ENCODE peak calls at places on chromosomes 5 and 9, in six cellular contexts. One of them, this sample, is unnamed. For H4K20me1, the result is how much of the 10 kb centered on the place peaks cover.

GRCh38 chr9:117714282-117714681 is 10.1 kb downstream of the TLR4 start:
- DNase-seq in HepG2: no peak
- DNase-seq in fibroblast of lung: no peak
- DNase-seq in PC-3: no peak
- DNase-seq in mammary epithelial cell: no peak
- DNase-seq in HCT116: no peak
- DNase-seq in this sample: peak

GRCh38 chr5:179111267-179112207 is 51.4 kb downstream of the ZNF354C start:
- DNase-seq in fibroblast of lung: no peak
- DNase-seq in mammary epithelial cell: no peak
- DNase-seq in HCT116: no peak
- DNase-seq in PC-3: no peak
- DNase-seq in HepG2: no peak
- DNase-seq in this sample: no peak

GRCh38 chr9:68508547-68508946 is 32.1 kb downstream of the TMEM252 start:
- DNase-seq in PC-3: no peak
- DNase-seq in mammary epithelial cell: no peak
- DNase-seq in HCT116: no peak
- DNase-seq in fibroblast of lung: peak
- DNase-seq in HepG2: no peak
- DNase-seq in this sample: no peak

GRCh38 chr5:14922456-14922855 is 50.9 kb upstream of the ANKH start:
- DNase-seq in HepG2: no peak
- DNase-seq in HCT116: no peak
- DNase-seq in PC-3: no peak
- DNase-seq in fibroblast of lung: no peak
- DNase-seq in mammary epithelial cell: no peak
- DNase-seq in this sample: no peak

GRCh38 chr9:107405511-107405910 is 84.1 kb downstream of the KLF4 start:
- DNase-seq in fibroblast of lung: no peak
- DNase-seq in PC-3: no peak
- DNase-seq in HCT116: no peak
- DNase-seq in mammary epithelial cell: no peak
- DNase-seq in HepG2: no peak
- DNase-seq in this sample: no peak

GRCh38 chr5:111223790-111224560 is at the start of gene CAMK4:
- DNase-seq in fibroblast of lung: peak
- DNase-seq in HCT116: peak
- DNase-seq in PC-3: peak
- DNase-seq in mammary epithelial cell: peak
- DNase-seq in HepG2: peak
- DNase-seq in this sample: peak

GRCh38 chr5:74766348-74766886 is 500 bp downstream of the GFM2 start:
- DNase-seq in mammary epithelial cell: peak
- DNase-seq in HepG2: peak
- DNase-seq in fibroblast of lung: peak
- DNase-seq in PC-3: peak
- DNase-seq in HCT116: peak
- DNase-seq in this sample: peak

GRCh38 chr5:110169461-110169860 is 479.7 kb downstream of the MAN2A1 start:
- DNase-seq in HepG2: no peak
- DNase-seq in mammary epithelial cell: no peak
- DNase-seq in HCT116: no peak
- DNase-seq in PC-3: no peak
- DNase-seq in fibroblast of lung: no peak
- DNase-seq in this sample: no peak

GRCh38 chr5:17666726-17667235 is 32.5 kb downstream of the TAF11L14 start:
- DNase-seq in mammary epithelial cell: no peak
- DNase-seq in fibroblast of lung: no peak
- DNase-seq in PC-3: no peak
- DNase-seq in HCT116: no peak
- DNase-seq in HepG2: no peak
- DNase-seq in this sample: no peak

GRCh38 chr5:80213467-80213866 is 42.4 kb downstream of the SERINC5 start:
- DNase-seq in PC-3: no peak
- DNase-seq in HCT116: no peak
- DNase-seq in mammary epithelial cell: no peak
- DNase-seq in HepG2: no peak
- DNase-seq in fibroblast of lung: no peak
- DNase-seq in this sample: no peak

GRCh38 chr9:126435626-126436025 is 109.0 kb downstream of the MVB12B start:
- DNase-seq in HepG2: no peak
- DNase-seq in HCT116: no peak
- DNase-seq in mammary epithelial cell: no peak
- DNase-seq in PC-3: no peak
- DNase-seq in fibroblast of lung: no peak
- DNase-seq in this sample: no peak

GRCh38 chr5:176570044-176570443 is 20.9 kb downstream of the CDHR2 start:
- DNase-seq in mammary epithelial cell: no peak
- DNase-seq in fibroblast of lung: peak
- DNase-seq in PC-3: peak
- DNase-seq in HepG2: no peak
- DNase-seq in HCT116: no peak
- DNase-seq in this sample: no peak

GRCh38 chr5:140362875-140363630 is 3.1 kb downstream of the SLC4A9 start:
- DNase-seq in fibroblast of lung: peak
- DNase-seq in HepG2: peak
- DNase-seq in HCT116: peak
- DNase-seq in PC-3: peak
- DNase-seq in mammary epithelial cell: peak
- DNase-seq in this sample: peak

GRCh38 chr5:152501294-152501693 is 96.2 kb upstream of the NMUR2 start:
- DNase-seq in HCT116: no peak
- DNase-seq in mammary epithelial cell: no peak
- DNase-seq in PC-3: no peak
- DNase-seq in fibroblast of lung: no peak
- DNase-seq in HepG2: no peak
- DNase-seq in this sample: no peak

GRCh38 chr5:103741984-103742383 is 179.4 kb upstream of the NUDT12 start:
- DNase-seq in HCT116: no peak
- DNase-seq in fibroblast of lung: peak
- DNase-seq in PC-3: no peak
- DNase-seq in HepG2: no peak
- DNase-seq in mammary epithelial cell: no peak
- DNase-seq in this sample: no peak

GRCh38 chr9:81671880-81672280 is 17.5 kb downstream of the TLE1 start:
- DNase-seq in HCT116: no peak
- DNase-seq in HepG2: no peak
- DNase-seq in fibroblast of lung: peak
- DNase-seq in mammary epithelial cell: no peak
- DNase-seq in PC-3: no peak
- DNase-seq in this sample: peak

GRCh38 chr9:121021294-121021693 is 28.8 kb downstream of the C5 start:
- DNase-seq in mammary epithelial cell: no peak
- DNase-seq in HCT116: no peak
- DNase-seq in fibroblast of lung: no peak
- DNase-seq in HepG2: no peak
- DNase-seq in PC-3: no peak
- DNase-seq in this sample: no peak

GRCh38 chr9:124202447-124202971 is 55.2 kb upstream of the NEK6 start:
- DNase-seq in mammary epithelial cell: no peak
- DNase-seq in PC-3: no peak
- DNase-seq in HepG2: no peak
- DNase-seq in HCT116: no peak
- DNase-seq in fibroblast of lung: no peak
- DNase-seq in this sample: no peak

GRCh38 chr9:112631313-112631712 is 86.6 kb downstream of the INIP start:
- DNase-seq in mammary epithelial cell: no peak
- DNase-seq in HCT116: no peak
- DNase-seq in PC-3: no peak
- DNase-seq in HepG2: no peak
- DNase-seq in fibroblast of lung: no peak
- DNase-seq in this sample: no peak

GRCh38 chr9:20701058-20701457 is 17.0 kb downstream of the FOCAD start:
- DNase-seq in HepG2: no peak
- DNase-seq in PC-3: no peak
- DNase-seq in fibroblast of lung: no peak
- DNase-seq in HCT116: no peak
- DNase-seq in mammary epithelial cell: no peak
- DNase-seq in this sample: no peak

GRCh38 chr9:126624453-126624872 is 10.7 kb downstream of the LMX1B start:
- DNase-seq in HepG2: no peak
- DNase-seq in HCT116: no peak
- DNase-seq in mammary epithelial cell: no peak
- DNase-seq in PC-3: no peak
- DNase-seq in fibroblast of lung: no peak
- DNase-seq in this sample: no peak

GRCh38 chr5:59562756-59563389 is 330.7 kb downstream of the PDE4D start:
- DNase-seq in PC-3: peak
- DNase-seq in fibroblast of lung: peak
- DNase-seq in mammary epithelial cell: peak
- DNase-seq in HCT116: no peak
- DNase-seq in HepG2: peak
- DNase-seq in this sample: no peak

GRCh38 chr9:127561491-127562270 is 50.4 kb upstream of the STXBP1 start:
- DNase-seq in HCT116: peak
- DNase-seq in PC-3: peak
- DNase-seq in HepG2: no peak
- DNase-seq in fibroblast of lung: peak
- DNase-seq in mammary epithelial cell: peak
- DNase-seq in this sample: peak

GRCh38 chr5:9009931-9010652 is 535.8 kb downstream of the SEMA5A start:
- DNase-seq in HCT116: no peak
- DNase-seq in PC-3: no peak
- DNase-seq in fibroblast of lung: peak
- DNase-seq in HepG2: no peak
- DNase-seq in mammary epithelial cell: peak
- DNase-seq in this sample: no peak

DNA sequence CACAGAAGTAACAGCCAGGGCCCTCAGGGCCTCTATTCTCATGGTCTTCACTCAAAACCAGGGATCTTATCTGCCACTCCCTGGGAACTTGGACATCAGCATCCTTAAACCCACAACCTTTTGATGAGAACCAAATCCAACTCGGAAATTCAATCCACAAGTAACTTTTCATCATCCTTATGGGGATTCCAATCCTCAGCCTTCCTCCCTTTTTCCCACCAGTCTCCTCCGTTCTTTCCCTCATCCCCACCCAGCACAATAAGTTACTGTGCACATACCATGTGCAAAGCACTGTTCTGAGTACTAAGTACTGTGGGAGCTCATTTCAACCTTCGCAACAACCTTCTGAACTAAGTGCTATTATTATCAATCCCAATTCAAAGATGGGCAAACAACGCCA is 17.0 kb downstream of the GOLPH3 start:
- DNase-seq in fibroblast of lung: no peak
- DNase-seq in HepG2: no peak
- DNase-seq in PC-3: no peak
- DNase-seq in HCT116: no peak
- DNase-seq in mammary epithelial cell: no peak
- DNase-seq in this sample: no peak
- H4K20me1 ChIP-seq in fibroblast of lung: under half
- H4K20me1 ChIP-seq in HepG2: half or more
- H4K20me1 ChIP-seq in PC-3: under half
- H4K20me1 ChIP-seq in HCT116: under half
- H4K20me1 ChIP-seq in mammary epithelial cell: under half
- H4K20me1 ChIP-seq in this sample: half or more

DNA sequence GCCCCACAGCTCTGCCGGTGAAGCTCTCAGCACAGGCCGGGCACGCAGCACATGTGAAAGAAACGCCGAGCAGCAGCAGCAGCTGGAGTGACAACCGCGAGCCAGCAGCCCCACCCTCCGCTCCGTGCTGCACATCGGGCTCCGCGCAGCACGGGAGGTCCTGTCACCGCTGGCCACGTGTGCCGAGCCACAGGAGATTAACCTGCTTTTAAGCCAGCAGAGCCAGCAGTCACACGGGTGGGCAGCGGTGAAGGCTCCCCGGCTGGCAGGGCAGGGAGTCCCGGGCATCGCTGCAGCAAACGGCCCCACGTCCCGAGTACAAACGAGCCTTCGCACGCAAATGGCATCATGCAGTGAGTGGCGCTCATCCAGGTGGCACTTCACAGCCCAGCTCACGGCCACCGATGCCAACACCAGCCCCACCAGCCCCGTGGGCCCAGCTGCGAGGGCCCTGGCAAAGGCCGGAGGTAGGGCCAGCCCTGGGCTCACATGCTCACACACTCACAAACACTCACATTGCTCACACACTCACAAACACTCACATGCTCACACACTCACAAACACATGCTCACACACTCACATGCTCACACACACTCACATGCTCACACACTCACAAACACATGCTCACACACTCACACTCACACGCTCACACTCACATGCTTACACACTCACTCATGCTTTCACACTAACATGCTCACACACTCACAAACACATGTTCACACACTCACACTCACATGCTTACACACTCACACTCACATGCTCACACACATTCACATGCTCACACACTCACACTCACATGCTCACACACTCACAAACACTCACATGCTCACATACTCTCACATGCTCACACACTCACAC is 11.1 kb downstream of the CCDC187 start:
- DNase-seq in HCT116: no peak
- DNase-seq in mammary epithelial cell: no peak
- DNase-seq in PC-3: peak
- DNase-seq in HepG2: no peak
- DNase-seq in fibroblast of lung: no peak
- DNase-seq in this sample: no peak
- TF ChIP-seq EZH2 in HCT116: no peak
- TF ChIP-seq EZH2 in mammary epithelial cell: peak
- TF ChIP-seq EZH2 in PC-3: no peak
- TF ChIP-seq EZH2 in HepG2: no peak
- TF ChIP-seq EZH2 in fibroblast of lung: no peak
- TF ChIP-seq EZH2 in this sample: no peak

GRCh38 chr9:37746448-37747270 is 6.9 kb upstream of the TRMT10B start:
- DNase-seq in PC-3: peak
- DNase-seq in HCT116: no peak
- DNase-seq in fibroblast of lung: peak
- DNase-seq in HepG2: no peak
- DNase-seq in mammary epithelial cell: no peak
- DNase-seq in this sample: peak
- H3K4me2 ChIP-seq in PC-3: no peak
- H3K4me2 ChIP-seq in HCT116: no peak
- H3K4me2 ChIP-seq in fibroblast of lung: no peak
- H3K4me2 ChIP-seq in HepG2: peak
- H3K4me2 ChIP-seq in mammary epithelial cell: no peak
- H3K4me2 ChIP-seq in this sample: no peak

GRCh38 chr5:143349127-143349526 is 54.4 kb downstream of the NR3C1 start:
- DNase-seq in mammary epithelial cell: peak
- DNase-seq in PC-3: peak
- DNase-seq in fibroblast of lung: no peak
- DNase-seq in HCT116: no peak
- DNase-seq in HepG2: no peak
- DNase-seq in this sample: no peak
- H4K20me1 ChIP-seq in mammary epithelial cell: under half
- H4K20me1 ChIP-seq in PC-3: under half
- H4K20me1 ChIP-seq in fibroblast of lung: under half
- H4K20me1 ChIP-seq in HCT116: under half
- H4K20me1 ChIP-seq in HepG2: under half
- H4K20me1 ChIP-seq in this sample: under half

GRCh38 chr5:115179959-115180709 is 10.4 kb upstream of the TRIM36 start:
- DNase-seq in fibroblast of lung: peak
- DNase-seq in PC-3: peak
- DNase-seq in HepG2: no peak
- DNase-seq in HCT116: no peak
- DNase-seq in mammary epithelial cell: peak
- DNase-seq in this sample: peak
- TF ChIP-seq EZH2 in fibroblast of lung: peak
- TF ChIP-seq EZH2 in PC-3: peak
- TF ChIP-seq EZH2 in HepG2: peak
- TF ChIP-seq EZH2 in HCT116: no peak
- TF ChIP-seq EZH2 in mammary epithelial cell: no peak
- TF ChIP-seq EZH2 in this sample: peak